ENCODE peak calls at places on chromosomes 13 and 19, in five cellular contexts. X is H1, Y is H9, P is mesenchymal stem cell, K is trophoblast cell. F is an unnamed sample.

GRCh38 chr19:51158474-51159129 is 16.5 kb downstream of the SIGLEC7 start:
- DNase-seq in X (peak; percentile 95), Y (peak; percentile 80), P (peak; percentile 21), K (peak; percentile 39), F (peak; percentile 31)

GRCh38 chr13:28843594-28843993 is 23.5 kb downstream of the MTUS2 start:
- DNase-seq in X (no peak), Y (no peak), P (no peak), K (no peak), F (no peak)

GRCh38 chr19:42250666-42251531 is 4.0 kb downstream of the ERF start:
- DNase-seq in X (no peak), Y (no peak), P (peak; percentile 36), K (no peak), F (no peak)

GRCh38 chr13:112970552-112971287 is 1.7 kb downstream of the MCF2L start:
- DNase-seq in X (no peak), Y (no peak), P (no peak), K (no peak), F (no peak)

GRCh38 chr19:5313307-5313706 is 27.3 kb downstream of the PTPRS start:
- DNase-seq in X (no peak), Y (no peak), P (no peak), K (no peak), F (no peak)

GRCh38 chr13:26300140-26300539 is 46.2 kb downstream of the CDK8 start:
- DNase-seq in X (no peak), Y (no peak), P (peak; percentile 66), K (no peak), F (no peak)

GRCh38 chr19:5093297-5093858 is 124.5 kb downstream of the KDM4B start:
- DNase-seq in X (no peak), Y (no peak), P (no peak), K (peak; percentile 76), F (no peak)

GRCh38 chr19:38841787-38842438 is 7.9 kb downstream of the HNRNPL start:
- DNase-seq in X (no peak), Y (no peak), P (no peak), K (no peak), F (no peak)

GRCh38 chr19:46022061-46022430 is 807 bp downstream of the PGLYRP1 start:
- DNase-seq in X (no peak), Y (no peak), P (no peak), K (no peak), F (no peak)

GRCh38 chr13:83620535-83621220 is 261.6 kb downstream of the SLITRK1 start:
- DNase-seq in X (no peak), Y (no peak), P (no peak), K (peak; percentile 2), F (no peak)

GRCh38 chr19:56765107-56765506 is 75.4 kb downstream of the PEG3 start:
- DNase-seq in X (no peak), Y (no peak), P (no peak), K (peak; percentile 82), F (peak; percentile 17)

GRCh38 chr13:113989585-113990300 is 15.9 kb upstream of the C13orf46 start:
- DNase-seq in X (no peak), Y (no peak), P (no peak), K (no peak), F (no peak)

GRCh38 chr13:59534806-59535205 is 628.9 kb downstream of the DIAPH3 start:
- DNase-seq in X (no peak), Y (no peak), P (no peak), K (no peak), F (no peak)

GRCh38 chr13:50650936-50651638 is 192.4 kb downstream of the DLEU7 start:
- DNase-seq in X (no peak), Y (no peak), P (peak; percentile 67), K (no peak), F (no peak)

GRCh38 chr19:2308114-2308556 is at the start of gene LINGO3:
- DNase-seq in X (no peak), Y (no peak), P (no peak), K (no peak), F (no peak)

GRCh38 chr13:73142091-73142490 is 83.3 kb downstream of the KLF5 start:
- DNase-seq in X (no peak), Y (no peak), P (no peak), K (no peak), F (no peak)

GRCh38 chr13:28497143-28497876 is 2.4 kb upstream of the FLT1 start:
- DNase-seq in X (no peak), Y (no peak), P (no peak), K (no peak), F (no peak)

GRCh38 chr19:9793051-9793591 is 24.6 kb upstream of the ZNF846 start:
- DNase-seq in X (no peak), Y (no peak), P (peak; percentile 72), K (peak; percentile 64), F (no peak)

GRCh38 chr13:36998624-36999041 is 507 bp downstream of the ALG5 start:
- DNase-seq in X (peak; percentile 66), Y (peak; percentile 34), P (peak; percentile 38), K (peak; percentile 2), F (no peak)

GRCh38 chr13:44710576-44710975 is 134.4 kb upstream of the TSC22D1 start:
- DNase-seq in X (no peak), Y (no peak), P (peak; percentile 77), K (no peak), F (no peak)

GRCh38 chr19:30255783-30256509 is 116.2 kb upstream of the ZNF536 start:
- DNase-seq in X (no peak), Y (peak; percentile 64), P (no peak), K (no peak), F (no peak)

GRCh38 chr19:30253581-30253996 is 118.6 kb upstream of the ZNF536 start:
- DNase-seq in X (no peak), Y (no peak), P (no peak), K (no peak), F (no peak)

GRCh38 chr19:30254214-30254613 is 118.0 kb upstream of the ZNF536 start:
- DNase-seq in X (no peak), Y (no peak), P (no peak), K (no peak), F (no peak)

GRCh38 chr19:30256510-30256850 is 115.7 kb upstream of the ZNF536 start:
- DNase-seq in X (no peak), Y (no peak), P (no peak), K (no peak), F (no peak)

GRCh38 chr19:30254789-30255188 is 117.4 kb upstream of the ZNF536 start:
- DNase-seq in X (no peak), Y (no peak), P (no peak), K (no peak), F (no peak)
- H2BK12ac ChIP-seq in X (no peak overlapping the region), Y (no peak overlapping the region), P (no peak overlapping the region), K (no peak overlapping the region), F (no peak overlapping the region)

DNA sequence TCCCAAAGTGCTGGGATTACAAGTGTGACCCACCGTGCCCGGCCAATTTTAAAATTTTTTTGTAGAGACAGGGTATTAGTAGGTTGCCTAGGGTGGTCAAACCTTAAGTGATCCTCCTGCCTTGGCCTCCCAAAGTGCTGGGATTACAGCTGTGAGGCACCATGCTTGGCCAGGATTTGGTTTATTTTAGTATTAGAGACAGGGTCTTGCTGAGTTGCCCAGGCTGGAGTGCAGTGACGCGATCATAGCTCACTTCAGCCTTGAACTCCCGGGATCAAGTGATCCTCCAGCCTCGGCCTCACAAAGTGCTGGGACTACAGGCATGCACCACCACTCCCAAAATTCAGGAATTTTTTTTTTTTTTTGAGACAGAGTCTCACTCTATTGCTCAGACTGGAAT is 5.4 kb upstream of the ZNF414 start:
- DNase-seq in X (no peak), Y (no peak), P (no peak), K (no peak), F (no peak)
- H2BK12ac ChIP-seq in X (no peak overlapping the region), Y (no peak overlapping the region), P (no peak overlapping the region), K (no peak overlapping the region), F (no peak overlapping the region)

GRCh38 chr13:45737571-45738002 is 35.5 kb downstream of the CBY2 start:
- DNase-seq in X (peak; percentile 71), Y (peak; percentile 65), P (no peak), K (peak; percentile 13), F (no peak)

GRCh38 chr13:45744979-45745378 is 42.9 kb downstream of the CBY2 start:
- DNase-seq in X (no peak), Y (no peak), P (no peak), K (no peak), F (no peak)

GRCh38 chr13:45747071-45747470 is 45.0 kb downstream of the CBY2 start:
- DNase-seq in X (no peak), Y (no peak), P (no peak), K (no peak), F (no peak)

GRCh38 chr13:45742985-45743384 is 40.9 kb downstream of the CBY2 start:
- DNase-seq in X (no peak), Y (no peak), P (no peak), K (no peak), F (no peak)
- H2BK12ac ChIP-seq in X (no peak overlapping the region), Y (no peak overlapping the region), P (no peak overlapping the region), K (no peak overlapping the region), F (no peak overlapping the region)

GRCh38 chr19:6378498-6378897 is 2.8 kb upstream of the PSPN start:
- DNase-seq in X (no peak), Y (no peak), P (no peak), K (no peak), F (no peak)

GRCh38 chr19:6375411-6376010 is at the start of gene PSPN:
- DNase-seq in X (peak; percentile 47), Y (no peak), P (no peak), K (no peak), F (no peak)

GRCh38 chr19:6379744-6380143 is 4.0 kb upstream of the PSPN start:
- DNase-seq in X (no peak), Y (no peak), P (no peak), K (no peak), F (no peak)

GRCh38 chr19:6376512-6377193 is 920 bp upstream of the PSPN start:
- DNase-seq in X (no peak), Y (no peak), P (no peak), K (no peak), F (no peak)

GRCh38 chr19:6378036-6378435 is 2.3 kb upstream of the PSPN start:
- DNase-seq in X (no peak), Y (no peak), P (peak; percentile 27), K (peak; percentile 92), F (no peak)
- H2BK12ac ChIP-seq in X (no peak overlapping the region), Y (no peak overlapping the region), P (no peak overlapping the region), K (no peak overlapping the region), F (no peak overlapping the region)

GRCh38 chr13:48806522-48806921 is 152.8 kb downstream of the CYSLTR2 start:
- DNase-seq in X (no peak), Y (no peak), P (no peak), K (no peak), F (no peak)

GRCh38 chr13:48813518-48813917 is 159.8 kb downstream of the CYSLTR2 start:
- DNase-seq in X (no peak), Y (no peak), P (no peak), K (no peak), F (no peak)

GRCh38 chr13:48804836-48805601 is 151.3 kb downstream of the CYSLTR2 start:
- DNase-seq in X (no peak), Y (no peak), P (peak; percentile 39), K (no peak), F (no peak)

GRCh38 chr13:48808689-48809088 is 155.0 kb downstream of the CYSLTR2 start:
- DNase-seq in X (no peak), Y (no peak), P (peak; percentile 68), K (peak; percentile 36), F (no peak)
- H2BK12ac ChIP-seq in X (no peak overlapping the region), Y (no peak overlapping the region), P (no peak overlapping the region), K (no peak overlapping the region), F (no peak overlapping the region)